ENCODE peak calls at places on chromosomes 13 and 19, in eight cellular contexts. J is 8988T; A is posterior vena cava; G is NCI-H1417; D is iris pigment epithelial cell; E is activated CD4-positive, alpha-beta T cell treated with anti-CD3 and anti-CD28 coated beads for 48 hours; Z is endothelial cell; T is activated CD8-positive, alpha-beta T cell treated with anti-CD3 and anti-CD28 coated beads for 36 hours. Y is an unnamed sample.

GRCh38 chr13:25886438-25887214 is 165.2 kb downstream of the SHISA2 start:
- DNase-seq in J (no peak), A (no peak), G (no peak), D (peak; percentile 95), E (peak; percentile 36), Z (no peak), T (peak; percentile 21), Y (peak; percentile 84)

GRCh38 chr13:61766667-61767058 is 351.0 kb upstream of the PCDH20 start:
- DNase-seq in J (no peak), A (peak; percentile 66), G (no peak), D (no peak), E (no peak), Z (no peak), T (no peak), Y (no peak)

GRCh38 chr19:32914879-32915278 is 45.3 kb upstream of the SLC7A9 start:
- DNase-seq in J (no peak), A (no peak), G (no peak), D (no peak), E (no peak), Z (no peak), T (no peak), Y (no peak)

GRCh38 chr13:21048901-21049655 is 12.3 kb downstream of the LATS2 start:
- DNase-seq in J (no peak), A (no peak), G (no peak), D (no peak), E (no peak), Z (no peak), T (no peak), Y (no peak)

GRCh38 chr13:44331912-44332840 is 41.4 kb upstream of the SERP2 start:
- DNase-seq in J (no peak), A (peak; percentile 84), G (no peak), D (peak; percentile 89), E (no peak), Z (no peak), T (no peak), Y (peak; percentile 95)

GRCh38 chr13:27076411-27076810 is 95.2 kb downstream of the USP12 start:
- DNase-seq in J (no peak), A (no peak), G (peak; percentile 31), D (peak; percentile 59), E (no peak), Z (no peak), T (no peak), Y (peak; percentile 35)

GRCh38 chr13:33274264-33274663 is 11.3 kb downstream of the STARD13 start:
- DNase-seq in J (no peak), A (no peak), G (no peak), D (no peak), E (no peak), Z (no peak), T (no peak), Y (no peak)

GRCh38 chr13:111415216-111415615 is 94.8 kb downstream of the TEX29 start:
- DNase-seq in J (no peak), A (no peak), G (no peak), D (no peak), E (no peak), Z (no peak), T (no peak), Y (no peak)

GRCh38 chr19:2917275-2918184 is 16.8 kb downstream of the ZNF57 start:
- DNase-seq in J (no peak), A (no peak), G (no peak), D (no peak), E (no peak), Z (no peak), T (no peak), Y (no peak)

GRCh38 chr19:12141405-12141736 is 1.2 kb upstream of the ZNF20 start:
- DNase-seq in J (no peak), A (no peak), G (no peak), D (no peak), E (no peak), Z (no peak), T (no peak), Y (no peak)

GRCh38 chr13:31192306-31192705 is 7.5 kb upstream of the B3GLCT start:
- DNase-seq in J (no peak), A (no peak), G (no peak), D (no peak), E (no peak), Z (no peak), T (no peak), Y (no peak)

GRCh38 chr19:32865326-32865725 is 4.2 kb downstream of the SLC7A9 start:
- DNase-seq in J (no peak), A (no peak), G (no peak), D (no peak), E (no peak), Z (no peak), T (no peak), Y (no peak)

GRCh38 chr19:6271721-6272410 is 7.9 kb downstream of the MLLT1 start:
- DNase-seq in J (no peak), A (peak; percentile 94), G (peak; percentile 18), D (peak; percentile 69), E (no peak), Z (no peak), T (no peak), Y (peak; percentile 63)

GRCh38 chr19:29568036-29568788 is 37.9 kb upstream of the POP4 start:
- DNase-seq in J (no peak), A (no peak), G (no peak), D (no peak), E (no peak), Z (no peak), T (no peak), Y (no peak)

GRCh38 chr13:28117689-28118377 is 17.5 kb upstream of the FLT3 start:
- DNase-seq in J (no peak), A (no peak), G (no peak), D (peak; percentile 16), E (no peak), Z (no peak), T (no peak), Y (no peak)

GRCh38 chr13:33441015-33441414 is 155.5 kb upstream of the STARD13 start:
- DNase-seq in J (peak; percentile 27), A (no peak), G (no peak), D (peak; percentile 39), E (no peak), Z (peak; percentile 5), T (no peak), Y (peak; percentile 51)

GRCh38 chr19:1624458-1624857 is 19.2 kb upstream of the UQCR11 start:
- DNase-seq in J (peak; percentile 87), A (no peak), G (no peak), D (peak; percentile 49), E (peak; percentile 69), Z (peak; percentile 76), T (peak; percentile 77), Y (peak; percentile 52)